ENCODE peak calls at places on chromosomes 5 and 9, in ten cellular contexts. E, U, V, M, D, L, A, O, J and Q are unnamed samples.

GRCh38 chr5:10467281-10468198 is 25.9 kb downstream of the ROPN1L start:
- DNase-seq in E (no peak), U (no peak), V (no peak), M (no peak), D (no peak), L (no peak), A (peak), O (no peak), J (peak), Q (no peak)

GRCh38 chr5:51104556-51104955 is 278.7 kb upstream of the ISL1 start:
- DNase-seq in E (no peak), U (no peak), V (no peak), M (no peak), D (no peak), L (no peak), A (no peak), O (no peak), J (no peak), Q (no peak)

GRCh38 chr5:132238169-132238744 is 10.6 kb upstream of the P4HA2 start:
- DNase-seq in E (peak), U (peak), V (peak), M (no peak), D (peak), L (peak), A (peak), O (peak), J (peak), Q (peak)

GRCh38 chr9:89743576-89744254 is 138.9 kb downstream of the GADD45G start:
- DNase-seq in E (no peak), U (no peak), V (no peak), M (no peak), D (no peak), L (no peak), A (no peak), O (peak), J (no peak), Q (no peak)

GRCh38 chr5:132760601-132761317 is 13.5 kb downstream of the CCNI2 start:
- DNase-seq in E (no peak), U (no peak), V (no peak), M (peak), D (no peak), L (no peak), A (no peak), O (no peak), J (no peak), Q (no peak)

GRCh38 chr5:65906256-65906655 is 20.1 kb upstream of the ERBIN start:
- DNase-seq in E (no peak), U (no peak), V (no peak), M (no peak), D (no peak), L (no peak), A (no peak), O (no peak), J (no peak), Q (no peak)

GRCh38 chr9:122374885-122375420 is 4.1 kb downstream of the PTGS1 start:
- DNase-seq in E (no peak), U (no peak), V (no peak), M (no peak), D (peak), L (no peak), A (peak), O (no peak), J (peak), Q (no peak)

GRCh38 chr9:4836676-4837075 is 43.9 kb downstream of the RCL1 start:
- DNase-seq in E (no peak), U (no peak), V (no peak), M (no peak), D (no peak), L (no peak), A (peak), O (no peak), J (no peak), Q (no peak)

GRCh38 chr5:23139338-23140171 is 286.4 kb upstream of the CDH12 start:
- DNase-seq in E (no peak), U (no peak), V (peak), M (no peak), D (no peak), L (no peak), A (peak), O (no peak), J (peak), Q (no peak)

GRCh38 chr5:137699291-137700281 is 36.3 kb downstream of the KLHL3 start:
- DNase-seq in E (no peak), U (no peak), V (no peak), M (no peak), D (no peak), L (no peak), A (no peak), O (no peak), J (no peak), Q (no peak)

GRCh38 chr5:71645030-71645429 is 57.9 kb downstream of the MCCC2 start:
- DNase-seq in E (no peak), U (no peak), V (no peak), M (no peak), D (no peak), L (no peak), A (no peak), O (no peak), J (no peak), Q (no peak)

GRCh38 chr5:109529520-109529919 is 119.7 kb upstream of the PJA2 start:
- DNase-seq in E (no peak), U (no peak), V (no peak), M (no peak), D (no peak), L (no peak), A (peak), O (no peak), J (peak), Q (no peak)

GRCh38 chr9:130914417-130915095 is 17.9 kb upstream of the QRFP start:
- DNase-seq in E (no peak), U (no peak), V (no peak), M (no peak), D (no peak), L (no peak), A (no peak), O (no peak), J (no peak), Q (no peak)
- TF ChIP-seq CTCF in E (no peak), U (no peak), V (no peak), M (no peak), D (no peak), L (no peak), A (no peak), O (no peak), J (no peak), Q (no peak)

GRCh38 chr5:124677376-124677998 is 69.0 kb downstream of the ZNF608 start:
- DNase-seq in E (no peak), U (no peak), V (peak), M (no peak), D (no peak), L (no peak), A (peak), O (no peak), J (peak), Q (no peak)

GRCh38 chr5:124677999-124678385 is 68.4 kb downstream of the ZNF608 start:
- DNase-seq in E (no peak), U (no peak), V (no peak), M (no peak), D (no peak), L (no peak), A (no peak), O (no peak), J (no peak), Q (no peak)

GRCh38 chr5:124678478-124678877 is 68.0 kb downstream of the ZNF608 start:
- DNase-seq in E (no peak), U (no peak), V (no peak), M (no peak), D (no peak), L (no peak), A (no peak), O (no peak), J (no peak), Q (no peak)

GRCh38 chr5:124678992-124679519 is 67.4 kb downstream of the ZNF608 start:
- DNase-seq in E (no peak), U (no peak), V (no peak), M (no peak), D (no peak), L (no peak), A (no peak), O (no peak), J (no peak), Q (no peak)

GRCh38 chr5:124675921-124676846 is 70.3 kb downstream of the ZNF608 start:
- DNase-seq in E (no peak), U (no peak), V (no peak), M (no peak), D (no peak), L (no peak), A (no peak), O (peak), J (peak), Q (no peak)
- TF ChIP-seq CTCF in E (no peak), U (no peak), V (no peak), M (no peak), D (no peak), L (no peak), A (no peak), O (no peak), J (no peak), Q (no peak)

DNA sequence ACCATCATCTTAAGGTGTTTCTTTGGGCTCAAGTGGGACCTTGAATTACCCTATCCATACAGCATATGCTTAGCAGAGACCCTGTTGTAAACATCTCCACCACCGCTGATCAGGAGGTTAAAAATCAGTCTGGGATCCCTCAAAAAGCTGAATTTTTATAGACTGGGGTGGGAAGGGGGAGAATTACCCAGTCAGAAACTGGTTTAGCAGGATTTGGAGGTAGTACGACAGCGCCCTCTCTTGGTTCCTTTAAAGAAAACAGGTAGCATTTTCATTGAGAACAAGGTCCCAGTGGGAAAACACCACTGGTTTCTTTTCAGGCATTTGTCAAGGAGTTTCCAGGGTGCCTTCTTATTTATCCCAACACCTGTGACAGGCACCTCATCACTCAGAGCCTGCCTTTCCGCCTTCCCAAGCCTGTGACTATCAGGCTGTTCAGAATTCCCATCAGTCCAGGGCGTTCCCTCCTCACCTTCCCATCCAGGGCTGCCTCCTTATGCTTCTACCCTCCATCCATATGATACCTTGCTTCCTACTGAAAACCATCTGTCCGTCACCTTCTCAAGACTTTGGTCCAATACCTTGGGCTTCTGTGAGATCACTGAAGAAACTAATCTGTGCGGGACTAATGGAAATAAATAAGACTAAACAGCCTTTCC is 203.8 kb upstream of the RAI14 start:
- DNase-seq in E (no peak), U (no peak), V (peak), M (no peak), D (no peak), L (no peak), A (peak), O (no peak), J (peak), Q (no peak)
- TF ChIP-seq CTCF in E (no peak), U (peak), V (peak), M (no peak), D (peak), L (peak), A (peak), O (peak), J (peak), Q (peak)

DNA sequence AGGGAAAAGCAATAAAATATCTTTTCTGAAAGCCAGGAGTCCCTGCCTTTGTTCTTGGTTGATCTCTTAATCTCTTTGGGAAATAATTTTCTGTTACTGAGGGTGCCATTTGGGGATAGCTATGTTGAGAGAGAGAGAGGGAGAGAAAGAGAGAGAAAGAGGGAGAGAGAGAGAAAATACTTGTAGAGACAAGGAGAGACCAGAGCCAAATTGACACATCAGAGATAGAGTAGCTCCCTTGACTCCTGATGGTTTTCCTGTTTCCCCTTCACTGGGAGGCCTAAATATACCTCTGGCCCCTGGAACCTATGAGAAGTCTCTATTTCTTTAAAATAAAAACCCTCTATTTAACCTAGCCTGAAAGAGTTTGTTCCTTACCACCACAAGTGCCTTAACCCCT is 14.9 kb downstream of the CMYA5 start:
- DNase-seq in E (no peak), U (no peak), V (no peak), M (no peak), D (no peak), L (no peak), A (no peak), O (no peak), J (no peak), Q (no peak)
- TF ChIP-seq CTCF in E (no peak), U (no peak), V (no peak), M (no peak), D (no peak), L (no peak), A (no peak), O (no peak), J (no peak), Q (no peak)

GRCh38 chr5:149219584-149219983 is 52.1 kb upstream of the AFAP1L1 start:
- DNase-seq in E (no peak), U (no peak), V (no peak), M (no peak), D (no peak), L (no peak), A (no peak), O (no peak), J (no peak), Q (no peak)
- TF ChIP-seq CTCF in E (no peak), U (no peak), V (no peak), M (no peak), D (no peak), L (no peak), A (no peak), O (no peak), J (no peak), Q (no peak)